ENCODE peak calls at places on chromosomes 11 and 22, in eight cellular contexts. E is adrenal gland, J is ovary, R is transverse colon, Y is fibroblast of lung, S is body of pancreas, G is mammary epithelial cell, W is H1. I is an unnamed sample. For H3K27me3, the result is how much of the 10 kb centered on the place peaks cover.

GRCh38 chr11:12636871-12637410 is 37.3 kb upstream of the TEAD1 start:
- DNase-seq in W (no peak), R (no peak), Y (no peak), S (no peak), G (no peak), J (no peak), E (no peak), I (no peak)

GRCh38 chr22:37563153-37564081 is 3.1 kb downstream of the CDC42EP1 start:
- DNase-seq in Y (peak), W (no peak), G (peak), R (peak), E (peak), S (peak), J (peak), I (no peak)

GRCh38 chr11:13076961-13077360 is 67.8 kb downstream of the RASSF10 start:
- DNase-seq in R (no peak), G (peak), J (no peak), W (no peak), E (no peak), Y (no peak), S (no peak), I (no peak)

GRCh38 chr11:112797072-112797471 is 164.1 kb upstream of the NCAM1 start:
- DNase-seq in J (no peak), S (peak), G (no peak), R (no peak), W (peak), Y (no peak), E (no peak), I (no peak)

GRCh38 chr11:57249384-57250319 is 12.6 kb upstream of the APLNR start:
- DNase-seq in R (peak), J (peak), Y (peak), G (peak), E (peak), W (no peak), S (peak), I (peak)

GRCh38 chr11:131041331-131042040 is 125.2 kb upstream of the SNX19 start:
- DNase-seq in R (no peak), W (no peak), J (no peak), E (no peak), Y (no peak), G (peak), S (no peak), I (no peak)

GRCh38 chr11:1155274-1155693 is 2.5 kb upstream of the MUC5AC start:
- DNase-seq in R (no peak), S (no peak), W (no peak), Y (no peak), J (no peak), G (peak), E (no peak), I (no peak)

GRCh38 chr11:62889484-62890437 is 9.1 kb downstream of the SLC3A2 start:
- DNase-seq in G (no peak), W (no peak), J (no peak), S (no peak), R (peak), E (no peak), Y (peak), I (peak)

GRCh38 chr11:123129920-123130319 is 65.1 kb downstream of the CLMP start:
- DNase-seq in S (no peak), E (no peak), J (no peak), W (no peak), G (peak), Y (peak), R (no peak), I (no peak)

GRCh38 chr22:23520875-23521441 is 59.1 kb downstream of the IGLL1 start:
- DNase-seq in S (peak), E (no peak), Y (peak), R (no peak), W (no peak), G (no peak), J (peak), I (peak)

GRCh38 chr11:99592241-99592640 is 571.5 kb downstream of the CNTN5 start:
- DNase-seq in S (no peak), G (no peak), R (no peak), E (no peak), J (no peak), Y (no peak), W (no peak), I (no peak)

GRCh38 chr11:114989536-114989935 is 311.2 kb downstream of the NXPE2 start:
- DNase-seq in R (no peak), W (no peak), J (no peak), G (no peak), Y (no peak), E (peak), S (no peak), I (no peak)

GRCh38 chr11:83088965-83089364 is 17.3 kb upstream of the RAB30 start:
- DNase-seq in E (no peak), R (no peak), S (no peak), J (no peak), G (no peak), W (no peak), Y (no peak), I (no peak)

GRCh38 chr11:19345519-19345847 is 104.7 kb upstream of the E2F8 start:
- DNase-seq in R (no peak), Y (no peak), W (no peak), S (no peak), E (no peak), G (no peak), J (no peak), I (peak)

GRCh38 chr11:80388133-80388532 is 947.3 kb upstream of the TENM4 start:
- DNase-seq in W (no peak), E (no peak), G (peak), Y (no peak), S (no peak), R (no peak), J (no peak), I (peak)

GRCh38 chr11:111006207-111006606 is 239.3 kb upstream of the POU2AF2 start:
- DNase-seq in R (no peak), W (no peak), Y (no peak), G (no peak), J (no peak), E (no peak), S (no peak), I (no peak)

GRCh38 chr22:42074153-42074750 is at the start of gene PHETA2:
- DNase-seq in Y (peak), G (no peak), E (peak), S (peak), W (no peak), R (peak), J (peak), I (no peak)

GRCh38 chr11:78954261-78954660 is 379.6 kb upstream of the NARS2 start:
- DNase-seq in Y (no peak), J (no peak), G (no peak), S (no peak), W (no peak), R (no peak), E (no peak), I (no peak)

GRCh38 chr11:72228229-72228843 is 3.8 kb downstream of the INPPL1 start:
- DNase-seq in W (no peak), E (no peak), Y (no peak), G (peak), J (peak), S (no peak), R (no peak), I (no peak)

GRCh38 chr11:97815667-97816066 is 1205.1 kb upstream of the CNTN5 start:
- DNase-seq in W (no peak), Y (peak), S (no peak), E (no peak), R (no peak), J (no peak), G (no peak), I (no peak)

GRCh38 chr22:17808688-17809403 is 34.6 kb upstream of the BID start:
- DNase-seq in E (no peak), R (no peak), Y (no peak), W (no peak), J (no peak), G (no peak), S (no peak), I (peak)

GRCh38 chr11:13720940-13721339 is 52.5 kb downstream of the FAR1 start:
- DNase-seq in W (no peak), R (no peak), J (no peak), G (peak), S (no peak), E (no peak), Y (no peak), I (no peak)

GRCh38 chr22:20586403-20586745 is 79.0 kb downstream of the MED15 start:
- DNase-seq in W (no peak), R (no peak), S (no peak), Y (no peak), G (no peak), J (no peak), E (no peak), I (no peak)

GRCh38 chr11:65410936-65411680 is 11.5 kb upstream of the NEAT1 start:
- DNase-seq in R (no peak), J (peak), W (no peak), G (no peak), Y (no peak), S (no peak), E (no peak), I (no peak)

GRCh38 chr11:118956094-118956846 is at the start of gene UPK2:
- DNase-seq in S (peak), W (peak), E (peak), R (peak), G (peak), Y (peak), J (peak), I (peak)

GRCh38 chr22:36860821-36861659 is at the start of gene NCF4:
- DNase-seq in J (no peak), G (no peak), Y (no peak), E (peak), W (no peak), R (peak), S (peak), I (no peak)

GRCh38 chr22:30488121-30488520 is 16.3 kb upstream of the SEC14L3 start:
- DNase-seq in S (no peak), Y (no peak), J (no peak), R (no peak), W (no peak), G (no peak), E (no peak), I (no peak)

GRCh38 chr22:27100789-27101188 is 443.4 kb downstream of the MIAT start:
- DNase-seq in J (peak), S (no peak), W (no peak), Y (no peak), G (peak), E (peak), R (no peak), I (peak)

GRCh38 chr22:47136671-47137070 is 374.2 kb downstream of the TBC1D22A start:
- DNase-seq in E (no peak), G (no peak), J (no peak), S (no peak), R (no peak), W (no peak), Y (no peak), I (no peak)

GRCh38 chr11:60193687-60194433 is 11.0 kb upstream of the MS4A6A start:
- DNase-seq in W (peak), E (peak), Y (peak), S (peak), R (peak), J (peak), G (peak), I (peak)

GRCh38 chr11:7612056-7612660 is 61.1 kb downstream of the CYB5R2 start:
- DNase-seq in Y (no peak), J (no peak), R (no peak), G (no peak), S (no peak), W (no peak), E (no peak), I (no peak)

GRCh38 chr11:93489841-93490240 is 53.4 kb downstream of the SMCO4 start:
- DNase-seq in Y (no peak), S (no peak), G (no peak), E (no peak), W (no peak), J (no peak), R (no peak), I (no peak)

GRCh38 chr11:12681462-12681861 is 7.2 kb downstream of the TEAD1 start:
- DNase-seq in G (no peak), S (no peak), Y (no peak), J (no peak), R (no peak), W (no peak), E (no peak), I (no peak)

GRCh38 chr11:71246559-71246958 is 5.8 kb downstream of the SHANK2 start:
- DNase-seq in Y (no peak), G (no peak), R (no peak), W (no peak), J (no peak), S (no peak), E (no peak), I (no peak)

GRCh38 chr11:70158201-70158600 is 44.9 kb upstream of the FADD start:
- DNase-seq in S (peak), Y (peak), E (no peak), W (peak), R (no peak), G (no peak), J (no peak), I (peak)

GRCh38 chr11:57500526-57500925 is 15.0 kb downstream of the SLC43A1 start:
- DNase-seq in E (no peak), J (no peak), S (peak), W (no peak), R (no peak), G (no peak), Y (no peak), I (no peak)

GRCh38 chr11:46967962-46968361 is 31.4 kb downstream of the CSTPP1 start:
- DNase-seq in W (no peak), G (no peak), S (no peak), J (no peak), Y (no peak), E (no peak), R (no peak), I (no peak)

GRCh38 chr11:128663824-128664223 is 30.0 kb upstream of the FLI1 start:
- DNase-seq in S (no peak), Y (no peak), R (no peak), G (no peak), E (no peak), J (no peak), W (no peak), I (no peak)

GRCh38 chr11:128658499-128658898 is 35.4 kb upstream of the FLI1 start:
- DNase-seq in Y (no peak), J (no peak), E (no peak), R (no peak), G (no peak), W (no peak), S (no peak), I (no peak)

GRCh38 chr11:128662960-128663359 is 30.9 kb upstream of the FLI1 start:
- DNase-seq in J (no peak), Y (no peak), R (no peak), W (no peak), E (no peak), S (no peak), G (no peak), I (peak)

GRCh38 chr11:128664286-128664685 is 29.6 kb upstream of the FLI1 start:
- DNase-seq in G (no peak), S (no peak), E (no peak), J (no peak), R (no peak), W (no peak), Y (no peak), I (peak)

GRCh38 chr11:128660957-128661356 is 32.9 kb upstream of the FLI1 start:
- DNase-seq in W (no peak), E (no peak), R (no peak), S (no peak), G (no peak), J (no peak), Y (no peak), I (no peak)
- H3K27me3 ChIP-seq in W (under half), E (under half), R (under half), S (under half), G (under half), J (under half), Y (under half), I (under half)

GRCh38 chr11:27717801-27718229 is 17.6 kb upstream of the BDNF start:
- DNase-seq in E (no peak), Y (peak), W (no peak), S (no peak), R (no peak), J (no peak), G (no peak), I (no peak)

GRCh38 chr11:27718346-27718852 is 18.1 kb upstream of the BDNF start:
- DNase-seq in R (peak), S (peak), J (no peak), E (peak), G (peak), W (no peak), Y (peak), I (peak)

GRCh38 chr11:27716216-27716615 is 16.0 kb upstream of the BDNF start:
- DNase-seq in G (no peak), Y (peak), E (no peak), S (no peak), W (no peak), J (no peak), R (no peak), I (no peak)

GRCh38 chr11:27716850-27717249 is 16.6 kb upstream of the BDNF start:
- DNase-seq in J (no peak), S (no peak), W (no peak), R (no peak), G (no peak), Y (peak), E (no peak), I (no peak)

GRCh38 chr11:27717377-27717776 is 17.1 kb upstream of the BDNF start:
- DNase-seq in S (no peak), E (no peak), G (no peak), R (no peak), J (no peak), W (no peak), Y (peak), I (no peak)
- TF ChIP-seq CTCF in S (no peak), E (no peak), G (peak), R (no peak), J (no peak), W (peak), Y (peak), I (no peak)

GRCh38 chr11:10908215-10908990 is 50.5 kb upstream of the ZBED5 start:
- DNase-seq in J (no peak), S (peak), Y (peak), R (no peak), G (peak), E (no peak), W (no peak), I (no peak)
- H3K4me3 ChIP-seq in J (no peak), S (no peak), Y (no peak), R (no peak), G (no peak), E (no peak), W (no peak), I (no peak)

GRCh38 chr11:64148200-64148916 is 17.6 kb downstream of the MACROD1 start:
- DNase-seq in R (peak), J (peak), E (peak), S (peak), Y (peak), G (peak), W (peak), I (peak)
- H3K27me3 ChIP-seq in R (under half), J (under half), E (under half), S (under half), Y (under half), G (under half), W (under half), I (under half)

GRCh38 chr11:68893282-68893681 is 10.3 kb downstream of the MRPL21 start:
- DNase-seq in S (no peak), G (peak), W (no peak), J (no peak), E (no peak), Y (no peak), R (no peak), I (no peak)

GRCh38 chr11:68891356-68891948 is 12.2 kb downstream of the MRPL21 start:
- DNase-seq in W (no peak), Y (no peak), R (no peak), J (no peak), E (no peak), S (no peak), G (no peak), I (no peak)

GRCh38 chr11:68892576-68892975 is 11.1 kb downstream of the MRPL21 start:
- DNase-seq in W (no peak), S (no peak), R (no peak), Y (no peak), G (no peak), J (no peak), E (no peak), I (no peak)

GRCh38 chr11:68890490-68891231 is 13.0 kb downstream of the MRPL21 start:
- DNase-seq in E (peak), W (no peak), R (peak), J (no peak), G (no peak), S (peak), Y (peak), I (no peak)

DNA sequence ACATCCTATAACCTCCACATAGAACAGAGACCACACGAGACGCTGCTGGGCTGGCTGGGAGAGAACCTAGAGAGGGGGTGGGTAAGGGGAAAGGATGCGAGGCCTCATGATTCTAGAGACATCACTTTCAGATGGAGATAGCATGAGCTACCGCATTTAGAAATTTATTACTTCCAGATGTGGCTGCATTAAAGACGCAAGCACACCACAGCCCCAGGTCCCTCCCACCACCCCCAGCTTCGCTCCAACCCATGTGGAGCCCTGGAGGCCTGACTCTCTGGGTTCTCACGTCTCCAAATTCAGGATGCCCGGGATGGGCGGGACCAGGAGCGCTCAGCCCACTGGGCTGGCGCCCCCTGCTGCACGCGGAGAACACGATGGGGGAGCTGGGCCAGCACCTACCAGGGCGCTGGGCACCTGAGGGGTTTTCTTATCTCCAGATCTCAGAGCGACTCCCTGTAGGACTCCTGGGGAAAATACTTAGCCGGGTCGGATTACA is 13.6 kb downstream of the MRPL21 start:
- DNase-seq in J (peak), S (peak), G (no peak), E (no peak), R (peak), W (peak), Y (peak), I (peak)
- TF ChIP-seq CTCF in J (peak), S (no peak), G (peak), E (peak), R (no peak), W (peak), Y (peak), I (peak)

GRCh38 chr11:16789560-16790483 is 51.4 kb downstream of the C11orf58 start:
- DNase-seq in R (no peak), E (no peak), S (no peak), Y (no peak), W (no peak), J (no peak), G (no peak), I (no peak)

GRCh38 chr11:16793009-16793408 is 54.6 kb downstream of the C11orf58 start:
- DNase-seq in Y (no peak), E (no peak), S (no peak), W (no peak), G (no peak), J (no peak), R (no peak), I (no peak)

GRCh38 chr11:16790484-16791240 is 52.2 kb downstream of the C11orf58 start:
- DNase-seq in Y (no peak), S (no peak), R (no peak), E (no peak), G (no peak), W (no peak), J (no peak), I (no peak)

GRCh38 chr11:16792426-16792825 is 54.0 kb downstream of the C11orf58 start:
- DNase-seq in W (no peak), G (no peak), E (no peak), S (no peak), Y (no peak), R (no peak), J (no peak), I (no peak)

DNA sequence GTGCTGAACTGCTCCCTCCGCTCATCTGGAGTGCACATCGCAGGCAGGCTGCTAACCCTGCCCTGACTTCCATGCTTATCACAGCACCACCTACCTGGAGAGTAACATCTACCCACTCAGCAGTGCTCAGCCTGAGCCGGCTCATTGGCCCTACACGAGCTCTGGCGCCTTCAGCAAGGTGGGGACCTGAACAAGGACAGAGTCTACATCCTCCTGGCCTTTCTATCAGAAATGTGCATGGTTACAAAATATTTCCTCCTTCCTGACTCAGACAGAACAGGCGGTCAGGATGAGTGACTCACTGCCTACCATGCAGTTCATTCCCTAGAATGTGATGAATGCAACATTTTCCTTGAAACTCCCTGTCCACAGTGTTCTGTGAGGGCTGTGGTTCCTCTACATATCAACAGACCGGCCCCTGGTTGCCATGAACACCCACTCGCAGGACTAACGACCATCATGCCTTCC is 53.1 kb downstream of the C11orf58 start:
- DNase-seq in J (no peak), G (peak), W (no peak), R (no peak), Y (peak), S (no peak), E (peak), I (no peak)
- H3K4me3 ChIP-seq in J (no peak), G (no peak), W (no peak), R (no peak), Y (peak), S (no peak), E (no peak), I (no peak)

I was measured in WERI-Rb-1.